ENCODE peak calls at places on chromosomes 13 and 19, in nine cellular contexts. A is mucosa of gallbladder, W is psoas muscle, R is aorta, M is cardiac fibroblast, V is type B pancreatic cell, N is naive B cell, O is NCI-H774, C is EH. T is an unnamed sample.

GRCh38 chr13:21625366-21625765 is 21.4 kb upstream of the MICU2 start:
- DNase-seq in M (peak), N (no peak), R (no peak), V (no peak), O (no peak), A (peak), W (no peak), C (peak), T (no peak)

GRCh38 chr19:6482343-6482686 is 728 bp upstream of the DENND1C start:
- DNase-seq in W (no peak), M (no peak), C (no peak), N (no peak), A (no peak), V (no peak), O (no peak), R (no peak), T (no peak)

GRCh38 chr19:34173145-34173956 is 1.0 kb downstream of the LSM14A start:
- DNase-seq in N (peak), M (peak), O (no peak), C (peak), A (peak), R (no peak), V (no peak), W (peak), T (no peak)

GRCh38 chr13:41654800-41655199 is 197.4 kb downstream of the RGCC start:
- DNase-seq in A (no peak), N (peak), M (no peak), O (no peak), C (no peak), W (no peak), V (no peak), R (no peak), T (no peak)

GRCh38 chr13:40146063-40146462 is 490.6 kb downstream of the COG6 start:
- DNase-seq in V (no peak), C (no peak), M (no peak), W (no peak), O (no peak), R (no peak), A (no peak), N (no peak), T (no peak)

GRCh38 chr13:71017607-71018006 is 849.4 kb downstream of the DACH1 start:
- DNase-seq in A (no peak), R (no peak), V (no peak), O (no peak), C (no peak), N (no peak), W (no peak), M (no peak), T (no peak)

GRCh38 chr19:38952395-38953165 is 21.8 kb downstream of the MRPS12 start:
- DNase-seq in A (peak), W (no peak), M (no peak), C (peak), N (peak), V (no peak), R (no peak), O (peak), T (no peak)

GRCh38 chr13:49262634-49263033 is 14.9 kb downstream of the CDADC1 start:
- DNase-seq in V (no peak), M (no peak), N (no peak), W (no peak), R (no peak), C (no peak), A (no peak), O (no peak), T (no peak)

GRCh38 chr13:52846567-52847321 is 1.7 kb downstream of the PCDH8 start:
- DNase-seq in V (peak), N (no peak), C (no peak), O (no peak), M (no peak), A (peak), W (peak), R (peak), T (no peak)

GRCh38 chr19:28889941-28890645 is 322.9 kb downstream of the UQCRFS1 start:
- DNase-seq in M (no peak), A (no peak), V (no peak), O (no peak), W (no peak), R (no peak), N (no peak), C (no peak), T (peak)

GRCh38 chr19:30222428-30222873 is 149.7 kb upstream of the ZNF536 start:
- DNase-seq in C (no peak), O (no peak), V (no peak), A (no peak), M (no peak), W (no peak), N (no peak), R (no peak), T (no peak)

GRCh38 chr19:54245936-54246335 is 3.3 kb upstream of the LILRA6 start:
- DNase-seq in R (no peak), O (no peak), A (no peak), M (no peak), V (no peak), W (no peak), N (no peak), C (no peak), T (no peak)

GRCh38 chr13:97122381-97122996 is 99.6 kb upstream of the MBNL2 start:
- DNase-seq in O (no peak), V (no peak), C (peak), M (peak), A (peak), W (no peak), R (no peak), N (no peak), T (peak)

GRCh38 chr13:46172531-46172991 is 9.4 kb downstream of the LCP1 start:
- DNase-seq in W (no peak), N (peak), M (peak), V (no peak), O (no peak), C (no peak), R (no peak), A (no peak), T (no peak)

GRCh38 chr19:2270572-2271515 is 11.1 kb downstream of the PEAK3 start:
- DNase-seq in O (peak), W (peak), R (peak), M (peak), N (peak), A (peak), C (peak), V (peak), T (no peak)

GRCh38 chr19:10068205-10068604 is 17.9 kb upstream of the SHFL start:
- DNase-seq in W (no peak), O (no peak), N (no peak), R (no peak), C (no peak), A (no peak), M (no peak), V (no peak), T (no peak)

GRCh38 chr19:18251587-18252369 is 22.5 kb downstream of the IQCN start:
- DNase-seq in N (peak), C (peak), R (peak), V (peak), A (peak), M (peak), O (peak), W (peak), T (peak)

GRCh38 chr19:6551607-6552450 is 21.0 kb downstream of the TNFSF9 start:
- DNase-seq in N (no peak), W (peak), C (no peak), A (no peak), V (no peak), M (peak), O (no peak), R (no peak), T (no peak)

GRCh38 chr13:114311908-114312307 is 2.4 kb upstream of the CHAMP1 start:
- DNase-seq in A (no peak), O (no peak), R (no peak), C (no peak), N (no peak), M (peak), W (no peak), V (no peak), T (no peak)

GRCh38 chr19:57241181-57241580 is 749 bp downstream of the ZNF805 start:
- DNase-seq in A (no peak), V (no peak), M (peak), O (no peak), N (no peak), W (no peak), R (no peak), C (peak), T (no peak)

GRCh38 chr13:100495455-100495854 is 93.1 kb downstream of the GGACT start:
- DNase-seq in C (no peak), N (no peak), O (peak), V (no peak), R (no peak), A (no peak), M (no peak), W (no peak), T (no peak)

T was measured in foreskin melanocyte.